ENCODE peak calls at places on chromosomes 5 and 9, in nine cellular contexts. W is ovary; Z is stomach; H is psoas muscle; F is ascending aorta; L is heart left ventricle; M is CD8-positive, alpha-beta T cell; J is A549; N is SK-N-SH. G is an unnamed sample.

GRCh38 chr5:73792687-73793320 is 166.8 kb downstream of the ARHGEF28 start:
- DNase-seq in N (peak; percentile 67), W (peak; percentile 86), J (peak; percentile 81), M (peak; percentile 63), F (peak; percentile 85), H (peak; percentile 61), Z (peak; percentile 78), L (peak; percentile 70), G (peak; percentile 18)

GRCh38 chr9:125586173-125586512 is 120.9 kb downstream of the MAPKAP1 start:
- DNase-seq in W (no peak), H (no peak), J (no peak), F (no peak), N (no peak), L (no peak), M (no peak), Z (no peak), G (no peak)

GRCh38 chr5:72425995-72426394 is 81.2 kb downstream of the ZNF366 start:
- DNase-seq in F (no peak), L (no peak), Z (no peak), W (no peak), M (no peak), N (no peak), J (no peak), H (no peak), G (no peak)

GRCh38 chr5:143134269-143134668 is 269.2 kb downstream of the NR3C1 start:
- DNase-seq in W (no peak), L (no peak), H (no peak), Z (no peak), M (no peak), N (no peak), F (no peak), J (no peak), G (no peak)

GRCh38 chr5:76794871-76795270 is 24.0 kb upstream of the F2RL1 start:
- DNase-seq in F (no peak), M (no peak), J (no peak), Z (no peak), N (no peak), W (no peak), L (no peak), H (no peak), G (no peak)

GRCh38 chr5:126998201-126998631 is 32.1 kb downstream of the MARCHF3 start:
- DNase-seq in N (no peak), F (no peak), W (no peak), Z (no peak), L (no peak), M (no peak), H (no peak), J (no peak), G (no peak)

GRCh38 chr5:123422433-123423277 is 548 bp downstream of the CEP120 start:
- DNase-seq in Z (peak; percentile 32), N (no peak), W (no peak), M (peak; percentile 39), F (no peak), H (no peak), J (peak; percentile 25), L (no peak), G (no peak)

GRCh38 chr9:115671236-115671770 is 482.3 kb upstream of the PAPPA start:
- DNase-seq in L (no peak), W (no peak), F (no peak), N (no peak), M (no peak), J (no peak), Z (no peak), H (no peak), G (no peak)

GRCh38 chr5:96714951-96715451 is 52.8 kb downstream of the CAST start:
- DNase-seq in W (peak; percentile 67), M (peak; percentile 51), L (peak; percentile 60), F (peak; percentile 80), N (no peak), J (peak; percentile 85), H (peak; percentile 25), Z (peak; percentile 63), G (no peak)

GRCh38 chr5:1638658-1639400 is 115.1 kb upstream of the LPCAT1 start:
- DNase-seq in Z (peak; percentile 18), F (peak; percentile 54), L (peak; percentile 12), N (no peak), M (no peak), J (no peak), W (no peak), H (no peak), G (no peak)

GRCh38 chr5:135445306-135445940 is 1.7 kb downstream of the DCANP1 start:
- DNase-seq in N (no peak), J (no peak), W (no peak), F (peak; percentile 60), Z (no peak), H (no peak), L (peak; percentile 14), M (no peak), G (no peak)

GRCh38 chr5:139385061-139385889 is 2.2 kb upstream of the SLC23A1 start:
- DNase-seq in F (no peak), Z (peak; percentile 52), W (no peak), L (no peak), M (no peak), N (no peak), H (no peak), J (no peak), G (no peak)

GRCh38 chr5:35876922-35877321 is 20.2 kb downstream of the IL7R start:
- DNase-seq in F (no peak), L (no peak), M (no peak), N (no peak), H (no peak), J (no peak), Z (no peak), W (no peak), G (no peak)

GRCh38 chr5:78964889-78965288 is 20.2 kb downstream of the ARSB start:
- DNase-seq in W (no peak), F (no peak), M (no peak), N (peak; percentile 49), J (peak; percentile 77), L (no peak), Z (no peak), H (no peak), G (no peak)

GRCh38 chr5:98158440-98158839 is 615.0 kb upstream of the RGMB start:
- DNase-seq in N (no peak), F (no peak), M (no peak), L (no peak), W (no peak), H (no peak), J (no peak), Z (no peak), G (no peak)

GRCh38 chr5:110738503-110738811 is 350 bp upstream of the SLC25A46 start:
- DNase-seq in W (no peak), F (no peak), N (peak; percentile 80), L (no peak), M (no peak), H (no peak), Z (no peak), J (no peak), G (no peak)
- H3K27ac ChIP-seq in W (peak overlapping the region; percentile 52), F (peak overlapping the region; percentile 87), N (peak overlapping the region; percentile 77), L (peak overlapping the region; percentile 88), M (peak overlapping the region; percentile 97), H (peak overlapping the region; percentile 91), Z (peak overlapping the region; percentile 97), J (peak overlapping the region; percentile 93), G (peak overlapping the region; percentile 42)

DNA sequence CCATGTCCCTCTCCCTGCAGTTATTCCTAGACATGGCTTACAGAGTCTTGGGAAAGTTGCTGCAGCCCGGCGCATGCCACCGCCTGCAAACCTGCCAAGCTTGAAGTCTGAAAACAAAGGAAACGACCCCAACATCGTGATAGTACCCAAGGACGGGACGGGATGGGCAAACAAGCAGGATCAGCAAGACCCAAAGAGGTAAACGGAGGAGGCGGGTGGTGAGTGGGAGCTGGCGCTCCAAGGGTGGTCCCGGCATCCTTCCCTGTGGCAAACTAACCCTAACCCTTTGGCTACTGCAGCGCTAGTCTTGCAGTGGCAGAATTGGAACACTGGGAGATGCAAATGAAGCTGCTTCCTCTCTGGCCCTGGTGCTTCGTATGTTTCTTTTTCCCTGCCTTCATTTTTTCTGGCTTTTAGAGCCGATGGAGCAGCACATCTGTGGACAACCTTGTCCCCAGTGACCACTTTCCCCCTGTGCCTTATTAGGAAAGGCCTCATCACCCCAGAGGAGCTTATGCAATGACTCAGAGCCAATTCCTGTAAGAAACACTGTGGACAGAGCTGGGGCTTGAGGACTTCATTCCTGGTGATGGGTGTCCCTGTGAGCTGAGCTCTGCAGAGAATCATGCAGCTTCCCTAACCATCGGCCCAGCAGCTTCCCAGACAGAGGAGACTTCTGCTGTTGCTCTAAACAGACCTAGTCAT is 38.9 kb downstream of the PRRC2B start:
- DNase-seq in H (no peak), N (no peak), F (no peak), L (no peak), M (no peak), W (no peak), Z (no peak), J (no peak), G (no peak)
- H3K27ac ChIP-seq in H (no peak overlapping the region), N (peak overlapping the region; percentile 56), F (no peak overlapping the region), L (no peak overlapping the region), M (no peak overlapping the region), W (no peak overlapping the region), Z (peak overlapping the region; percentile 71), J (peak overlapping the region; percentile 5), G (no peak overlapping the region)

GRCh38 chr5:171418316-171418981 is 998 bp upstream of the FGF18 start:
- DNase-seq in Z (peak; percentile 80), F (peak; percentile 84), W (peak; percentile 76), L (peak; percentile 83), H (peak; percentile 82), N (peak; percentile 94), J (peak; percentile 85), M (peak; percentile 46), G (peak; percentile 26)
- H3K27ac ChIP-seq in Z (peak overlapping the region; percentile 50), F (no peak overlapping the region), W (no peak overlapping the region), L (peak overlapping the region; percentile 73), H (no peak overlapping the region), N (no peak overlapping the region), J (peak overlapping the region; percentile 77), M (no peak overlapping the region), G (no peak overlapping the region)

GRCh38 chr5:172662596-172662995 is 21.5 kb downstream of the NEURL1B start:
- DNase-seq in W (no peak), J (no peak), L (no peak), N (no peak), F (no peak), Z (no peak), H (no peak), M (no peak), G (no peak)

GRCh38 chr5:172664018-172664417 is 23.0 kb downstream of the NEURL1B start:
- DNase-seq in M (no peak), Z (no peak), N (no peak), J (no peak), F (no peak), H (no peak), W (no peak), L (no peak), G (no peak)

GRCh38 chr5:172667786-172668735 is 27.0 kb downstream of the NEURL1B start:
- DNase-seq in F (no peak), W (no peak), L (no peak), Z (no peak), M (no peak), H (no peak), J (no peak), N (no peak), G (no peak)

GRCh38 chr5:172666251-172666650 is 25.2 kb downstream of the NEURL1B start:
- DNase-seq in F (peak; percentile 77), W (no peak), M (no peak), L (no peak), N (no peak), J (peak; percentile 36), H (no peak), Z (no peak), G (no peak)

DNA sequence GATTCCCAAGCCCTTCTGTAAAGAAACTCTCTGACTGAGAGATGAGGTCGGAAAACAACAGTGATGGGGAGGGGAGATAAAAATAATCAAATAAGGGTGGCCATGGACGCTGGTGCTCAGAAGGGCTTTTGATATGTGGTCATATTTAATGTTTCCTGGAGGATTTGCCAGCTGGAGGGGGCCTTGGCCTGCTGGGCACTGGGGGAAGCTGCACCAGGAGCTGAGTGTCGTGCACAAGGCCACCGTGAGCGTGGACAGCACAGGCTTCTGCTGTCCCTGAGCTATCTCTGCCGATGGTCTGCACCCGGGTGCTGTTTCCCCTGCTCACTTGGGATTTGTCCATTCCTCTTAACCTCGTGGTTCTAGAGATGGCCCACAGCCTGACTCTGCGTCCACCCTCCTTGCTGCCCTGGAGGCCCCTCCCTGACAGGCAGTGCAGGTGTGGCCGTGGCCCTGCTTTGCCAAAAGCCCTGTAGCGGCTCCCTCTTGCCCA is 24.0 kb downstream of the NEURL1B start:
- DNase-seq in J (no peak), N (peak; percentile 86), Z (no peak), L (no peak), W (no peak), F (no peak), M (no peak), H (no peak), G (no peak)
- H3K27ac ChIP-seq in J (no peak overlapping the region), N (no peak overlapping the region), Z (peak overlapping the region; percentile 35), L (peak overlapping the region; percentile 57), W (no peak overlapping the region), F (no peak overlapping the region), M (no peak overlapping the region), H (no peak overlapping the region), G (no peak overlapping the region)